ENCODE peak calls at places on chromosomes 6 and 20, in seven cellular contexts. H is ascending aorta; V is CD4-positive, alpha-beta memory T cell; D is tibial nerve; B is CD8-positive, alpha-beta T cell; F is upper lobe of right lung; L is neuronal stem cell. O is an unnamed sample. For H3K4me1, H3K9me3 and H3K36me3, the result is how much of the 10 kb centered on the place peaks cover.

GRCh38 chr6:32819729-32820128 is 2.9 kb upstream of the HLA-DOB start:
- DNase-seq in V (no peak), L (no peak), B (no peak), H (no peak), F (no peak), D (no peak), O (no peak)

GRCh38 chr20:54820392-54820791 is 345.0 kb downstream of the DOK5 start:
- DNase-seq in L (no peak), V (no peak), H (no peak), F (no peak), D (no peak), B (no peak), O (no peak)

GRCh38 chr6:97322811-97323210 is 39.8 kb upstream of the MMS22L start:
- DNase-seq in L (no peak), D (no peak), V (no peak), F (no peak), B (no peak), H (no peak), O (no peak)

GRCh38 chr6:148179786-148180185 is 162.9 kb upstream of the SASH1 start:
- DNase-seq in D (peak), B (no peak), V (no peak), H (no peak), L (no peak), F (no peak), O (no peak)

GRCh38 chr6:68235192-68235812 is 399.8 kb upstream of the ADGRB3 start:
- DNase-seq in V (no peak), F (no peak), B (no peak), H (no peak), L (no peak), D (no peak), O (no peak)

GRCh38 chr6:13873288-13874190 is 51.2 kb upstream of the RNF182 start:
- DNase-seq in D (peak), H (peak), V (peak), B (peak), F (peak), L (peak), O (peak)

GRCh38 chr20:8183526-8183925 is 51.5 kb downstream of the PLCB1 start:
- DNase-seq in B (no peak), V (no peak), F (no peak), L (no peak), H (no peak), D (no peak), O (no peak)

GRCh38 chr6:136766274-136766673 is 26.0 kb downstream of the MAP3K5 start:
- DNase-seq in H (no peak), B (no peak), F (no peak), D (no peak), V (no peak), L (no peak), O (no peak)

GRCh38 chr6:16583151-16583762 is 178.0 kb downstream of the ATXN1 start:
- DNase-seq in V (no peak), D (no peak), B (no peak), L (no peak), F (no peak), H (no peak), O (no peak)

GRCh38 chr6:24006246-24006645 is 119.8 kb upstream of the NRSN1 start:
- DNase-seq in H (no peak), B (no peak), L (no peak), F (no peak), V (no peak), D (no peak), O (no peak)

GRCh38 chr6:169165031-169165430 is 88.6 kb downstream of the THBS2 start:
- DNase-seq in V (no peak), D (no peak), B (no peak), H (no peak), L (no peak), F (no peak), O (no peak)

GRCh38 chr20:7950387-7950786 is 10.1 kb upstream of the HAO1 start:
- DNase-seq in D (no peak), V (no peak), B (no peak), L (no peak), F (no peak), H (no peak), O (no peak)

GRCh38 chr20:62367136-62367482 is at the start of gene LAMA5:
- DNase-seq in D (no peak), F (peak), L (peak), H (no peak), V (no peak), B (no peak), O (peak)

GRCh38 chr20:45758096-45758495 is 33.6 kb downstream of the WFDC3 start:
- DNase-seq in B (no peak), H (no peak), D (no peak), F (no peak), L (no peak), V (no peak), O (peak)

GRCh38 chr20:62382306-62383198 is 4.4 kb upstream of the RPS21 start:
- DNase-seq in F (peak), D (peak), B (peak), H (peak), V (peak), L (peak), O (peak)

GRCh38 chr6:40436685-40437604 is 150.2 kb downstream of the LRFN2 start:
- DNase-seq in V (peak), D (no peak), H (no peak), F (no peak), B (no peak), L (no peak), O (no peak)

GRCh38 chr6:64505312-64505711 is 869.7 kb downstream of the PHF3 start:
- DNase-seq in B (no peak), V (no peak), L (no peak), H (no peak), F (no peak), D (no peak), O (no peak)

DNA sequence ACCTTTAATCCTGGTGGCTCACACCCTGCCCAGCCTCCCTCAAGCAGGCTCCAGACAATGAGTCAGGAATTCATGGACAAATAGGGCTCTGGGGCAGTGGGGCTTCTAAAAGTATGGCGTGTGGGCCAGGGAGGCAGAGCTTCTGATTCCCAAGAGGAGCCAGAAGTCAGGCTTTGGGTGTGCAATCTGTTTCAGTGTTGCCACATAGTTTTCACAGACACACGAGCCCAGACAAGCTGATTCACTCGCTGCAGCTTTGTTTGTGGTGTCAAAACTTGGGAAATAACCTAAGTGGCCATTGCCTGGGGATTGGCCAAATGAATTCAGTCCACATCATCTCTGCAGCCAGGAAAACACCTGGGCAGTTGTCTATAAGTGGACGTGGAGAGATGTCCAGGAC is 9.2 kb downstream of the PEDS1 start:
- DNase-seq in H (peak), B (no peak), L (no peak), V (no peak), F (no peak), D (peak), O (peak)
- H3K4me1 ChIP-seq in H (under half), B (under half), L (under half), V (under half), F (under half), D (under half), O (half or more)

GRCh38 chr20:39909447-39909846 is 779.6 kb downstream of the MAFB start:
- DNase-seq in V (no peak), F (peak), D (peak), L (no peak), H (peak), B (no peak), O (no peak)
- H3K9me3 ChIP-seq in V (under half), F (under half), D (under half), L (under half), H (under half), B (under half), O (under half)

GRCh38 chr6:149400050-149400449 is at the start of gene SUMO4:
- DNase-seq in L (no peak), F (no peak), B (no peak), V (no peak), D (no peak), H (no peak), O (no peak)

GRCh38 chr6:149405823-149406765 is 6.0 kb downstream of the SUMO4 start:
- DNase-seq in B (no peak), D (no peak), H (no peak), F (no peak), V (no peak), L (no peak), O (no peak)

DNA sequence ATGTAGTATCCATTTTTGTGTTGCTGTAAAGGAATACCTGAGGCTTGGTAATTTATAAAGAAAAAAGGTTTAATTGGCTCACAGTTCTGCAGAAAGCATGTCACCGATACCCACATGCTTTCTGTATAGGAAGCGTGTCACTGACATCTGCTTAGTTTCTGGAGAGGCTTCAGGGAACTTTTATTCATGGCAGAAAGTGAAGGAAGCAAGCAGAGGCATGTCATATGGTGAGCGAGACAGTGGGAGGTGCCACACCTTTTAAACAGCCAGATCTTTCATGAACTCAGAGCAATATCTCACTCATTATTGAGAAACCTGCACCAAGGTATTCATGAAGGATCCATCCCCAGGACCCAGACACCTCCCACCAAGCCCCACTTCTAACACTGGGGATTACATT is 3.5 kb downstream of the SUMO4 start:
- DNase-seq in D (no peak), H (no peak), B (no peak), F (no peak), V (no peak), L (no peak), O (no peak)
- H3K36me3 ChIP-seq in D (under half), H (under half), B (under half), F (half or more), V (under half), L (under half), O (half or more)

DNA sequence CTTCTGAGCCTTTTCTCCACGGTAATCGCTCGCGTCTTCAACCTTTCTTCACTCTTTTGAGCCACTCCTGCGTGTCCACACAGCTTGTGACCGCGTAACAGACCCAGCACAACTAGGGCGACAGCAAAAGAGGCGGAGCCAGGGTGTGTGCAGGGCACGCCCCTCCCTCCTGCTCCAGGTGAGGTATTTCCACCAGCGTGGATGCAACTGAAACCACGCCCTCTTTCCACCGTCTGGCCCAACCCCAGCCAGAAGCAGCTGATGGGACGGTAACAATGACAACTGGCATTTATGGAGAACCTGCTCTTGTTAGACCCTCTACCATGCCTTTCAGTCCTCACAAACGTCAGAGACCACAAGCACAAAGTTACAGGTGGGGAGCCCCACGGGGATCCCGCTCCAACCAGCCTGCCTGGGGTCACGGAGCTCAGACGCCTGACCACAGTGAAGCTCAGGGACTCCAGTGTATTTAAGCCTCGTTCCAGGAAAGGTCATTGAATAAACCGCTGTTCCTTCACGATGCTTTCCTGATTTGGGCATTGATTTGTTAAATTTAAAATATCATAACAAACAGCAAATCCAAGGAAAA is 2.0 kb downstream of the PXDC1 start:
- DNase-seq in F (peak), V (no peak), B (no peak), L (no peak), H (peak), D (no peak), O (no peak)
- H3K4me1 ChIP-seq in F (half or more), V (under half), B (under half), L (under half), H (under half), D (under half), O (under half)

GRCh38 chr6:125688138-125688537 is 61.3 kb upstream of the HEY2 start:
- DNase-seq in H (no peak), L (no peak), V (no peak), D (no peak), B (no peak), F (no peak), O (no peak)
- H3K9me3 ChIP-seq in H (under half), L (under half), V (under half), D (under half), B (under half), F (under half), O (under half)

GRCh38 chr6:112113371-112113770 is 26.0 kb downstream of the FAM229B start:
- DNase-seq in D (no peak), H (no peak), B (no peak), V (no peak), L (no peak), F (no peak), O (no peak)

GRCh38 chr6:112114577-112115223 is 27.3 kb downstream of the FAM229B start:
- DNase-seq in F (no peak), L (no peak), V (no peak), H (no peak), B (no peak), D (no peak), O (no peak)

GRCh38 chr6:112113918-112114317 is 26.5 kb downstream of the FAM229B start:
- DNase-seq in B (no peak), F (no peak), D (no peak), L (no peak), V (no peak), H (no peak), O (no peak)

GRCh38 chr6:112106562-112106961 is 19.2 kb downstream of the FAM229B start:
- DNase-seq in B (no peak), H (no peak), D (no peak), F (no peak), V (no peak), L (no peak), O (no peak)

GRCh38 chr6:112109267-112109666 is 21.9 kb downstream of the FAM229B start:
- DNase-seq in V (no peak), H (no peak), B (no peak), L (peak), D (no peak), F (no peak), O (no peak)
- H3K36me3 ChIP-seq in V (under half), H (under half), B (under half), L (under half), D (under half), F (half or more), O (under half)

GRCh38 chr6:142842423-142843261 is 102.3 kb downstream of the HIVEP2 start:
- DNase-seq in V (peak), L (no peak), H (no peak), D (no peak), B (no peak), F (no peak), O (no peak)
- H3K4me1 ChIP-seq in V (half or more), L (under half), H (under half), D (under half), B (half or more), F (under half), O (half or more)

GRCh38 chr20:35981969-35982368 is 13.6 kb downstream of the CNBD2 start:
- DNase-seq in B (no peak), V (no peak), F (no peak), D (no peak), L (no peak), H (no peak), O (no peak)

GRCh38 chr20:35979528-35979927 is 11.1 kb downstream of the CNBD2 start:
- DNase-seq in H (no peak), B (no peak), F (no peak), D (no peak), L (no peak), V (no peak), O (no peak)

GRCh38 chr20:35974256-35974655 is 5.9 kb downstream of the CNBD2 start:
- DNase-seq in B (no peak), F (no peak), D (no peak), L (no peak), H (no peak), V (no peak), O (no peak)

GRCh38 chr20:35976012-35976411 is 7.6 kb downstream of the CNBD2 start:
- DNase-seq in H (no peak), B (no peak), V (no peak), L (no peak), D (no peak), F (no peak), O (no peak)

DNA sequence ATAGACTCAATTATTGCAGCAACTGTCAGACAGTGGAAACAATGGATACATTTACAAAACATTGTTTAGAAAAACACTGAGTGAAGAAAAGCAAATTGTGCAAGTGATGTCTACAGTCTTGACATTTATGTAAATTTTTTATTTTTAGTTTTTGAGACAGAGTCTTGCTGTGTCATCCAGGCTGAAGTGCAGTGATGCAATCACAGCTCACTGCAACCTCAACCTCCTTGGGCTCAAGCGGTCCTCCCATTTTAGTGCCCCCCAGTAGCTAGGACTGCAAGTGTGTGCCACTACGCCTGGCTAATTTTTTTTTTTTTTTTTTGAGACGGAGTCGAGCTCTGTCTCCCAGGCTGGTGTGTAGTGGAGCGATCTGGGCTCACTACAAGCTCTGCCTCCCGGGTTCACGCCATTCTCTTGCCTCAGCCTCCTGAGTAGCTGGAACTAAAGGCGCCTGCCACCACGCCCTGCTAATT is 9.7 kb downstream of the CNBD2 start:
- DNase-seq in V (no peak), F (no peak), D (no peak), B (no peak), L (no peak), H (no peak), O (no peak)
- H3K9me3 ChIP-seq in V (under half), F (under half), D (under half), B (under half), L (under half), H (under half), O (under half)

GRCh38 chr6:77857421-77857820 is 204.6 kb downstream of the MEI4 start:
- DNase-seq in B (no peak), H (no peak), L (no peak), F (no peak), V (no peak), D (no peak), O (no peak)

DNA sequence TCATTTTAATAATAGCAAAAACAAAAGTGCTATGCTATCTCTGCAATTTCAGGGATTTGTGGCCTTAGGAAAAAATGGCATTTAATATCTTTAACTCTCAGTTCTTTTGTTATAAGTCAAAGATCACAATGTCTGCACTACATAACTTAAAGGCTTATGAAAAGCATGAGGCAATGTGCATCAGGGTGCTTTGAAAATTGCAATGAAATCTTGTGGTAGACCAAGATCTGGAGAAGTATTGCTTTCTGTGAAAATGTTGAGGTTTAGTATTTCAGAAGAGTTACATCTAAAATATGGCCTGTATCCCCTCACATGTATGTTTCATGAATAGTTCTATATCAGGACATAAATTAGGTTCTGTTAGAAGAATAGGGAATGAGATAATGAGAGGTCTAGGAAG is 200.6 kb downstream of the MEI4 start:
- DNase-seq in D (no peak), B (no peak), L (no peak), H (no peak), V (no peak), F (no peak), O (no peak)
- H3K36me3 ChIP-seq in D (under half), B (under half), L (under half), H (under half), V (under half), F (under half), O (under half)

DNA sequence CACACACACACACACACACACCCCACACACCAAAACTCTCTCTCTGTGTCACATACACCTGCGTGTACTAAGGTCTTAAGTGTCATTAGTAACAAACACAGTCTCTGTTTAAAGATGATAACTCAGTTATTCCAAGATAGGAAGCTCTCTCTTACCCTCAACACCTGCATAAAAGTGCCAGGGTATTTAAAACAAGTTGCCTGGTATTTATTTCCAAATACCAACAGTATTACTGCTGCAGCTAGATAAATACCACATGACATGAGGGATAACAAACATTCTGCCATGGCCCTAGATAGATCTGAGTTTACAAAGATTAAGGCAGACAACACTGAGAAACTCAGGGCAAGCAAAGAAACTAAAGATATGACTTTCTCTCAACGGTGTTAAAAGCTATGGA is 118.5 kb downstream of the SIM1 start:
- DNase-seq in F (no peak), D (no peak), L (no peak), V (no peak), B (no peak), H (no peak), O (no peak)
- H3K4me1 ChIP-seq in F (under half), D (under half), L (under half), V (under half), B (under half), H (under half), O (under half)